ENCODE peak calls at places on chromosomes 6 and 20, in ten cellular contexts. M, Y, T, E, L, U, F, A, X and O are unnamed samples.

GRCh38 chr6:34248198-34248726 is 544 bp downstream of the SMIM29 start:
- DNase-seq in M (peak; percentile 75), Y (peak; percentile 39), T (no peak), E (peak; percentile 74), L (peak; percentile 85), U (peak; percentile 74), F (peak; percentile 65), A (peak; percentile 68), X (peak; percentile 43), O (peak; percentile 70)

GRCh38 chr20:60512436-60512835 is 554.2 kb downstream of the CDH26 start:
- DNase-seq in M (no peak), Y (no peak), T (no peak), E (no peak), L (no peak), U (no peak), F (no peak), A (no peak), X (peak; percentile 5), O (no peak)

GRCh38 chr6:6333498-6333897 is 13.0 kb upstream of the F13A1 start:
- DNase-seq in M (no peak), Y (no peak), T (no peak), E (no peak), L (no peak), U (no peak), F (no peak), A (no peak), X (peak; percentile 19), O (no peak)

GRCh38 chr20:58713801-58714339 is 21.3 kb downstream of the NPEPL1 start:
- DNase-seq in M (peak; percentile 6), Y (no peak), T (peak; percentile 50), E (no peak), L (no peak), U (peak; percentile 18), F (no peak), A (peak; percentile 4), X (no peak), O (no peak)

GRCh38 chr6:69138893-69139494 is 503.9 kb downstream of the ADGRB3 start:
- DNase-seq in M (no peak), Y (no peak), T (no peak), E (no peak), L (no peak), U (no peak), F (no peak), A (no peak), X (no peak), O (no peak)

GRCh38 chr20:38873050-38873581 is 53.1 kb upstream of the FAM83D start:
- DNase-seq in M (peak; percentile 65), Y (peak; percentile 72), T (no peak), E (peak; percentile 36), L (no peak), U (no peak), F (no peak), A (no peak), X (no peak), O (peak; percentile 75)

GRCh38 chr6:108903796-108904195 is 55.6 kb downstream of the ARMC2 start:
- DNase-seq in M (no peak), Y (no peak), T (no peak), E (no peak), L (no peak), U (no peak), F (no peak), A (no peak), X (no peak), O (no peak)

GRCh38 chr20:6959900-6960312 is 192.4 kb downstream of the BMP2 start:
- DNase-seq in M (no peak), Y (no peak), T (no peak), E (no peak), L (no peak), U (no peak), F (no peak), A (peak; percentile 51), X (peak; percentile 11), O (no peak)

GRCh38 chr20:63071541-63072181 is 64.9 kb upstream of the BHLHE23 start:
- DNase-seq in M (no peak), Y (peak; percentile 21), T (no peak), E (no peak), L (peak; percentile 38), U (no peak), F (no peak), A (no peak), X (peak; percentile 63), O (no peak)

GRCh38 chr6:111661541-111662041 is 55.9 kb upstream of the TRAF3IP2 start:
- DNase-seq in M (peak; percentile 31), Y (no peak), T (no peak), E (peak; percentile 51), L (peak; percentile 81), U (no peak), F (no peak), A (no peak), X (no peak), O (peak; percentile 57)

GRCh38 chr6:39426057-39426592 is 103.6 kb upstream of the KCNK16 start:
- DNase-seq in M (no peak), Y (no peak), T (no peak), E (no peak), L (no peak), U (no peak), F (no peak), A (no peak), X (peak; percentile 62), O (no peak)

GRCh38 chr6:165227644-165228329 is 81.6 kb downstream of the C6orf118 start:
- DNase-seq in M (no peak), Y (no peak), T (no peak), E (peak; percentile 81), L (no peak), U (peak; percentile 39), F (no peak), A (peak; percentile 20), X (peak; percentile 65), O (no peak)

GRCh38 chr20:59936409-59936808 is 3.0 kb upstream of the SYCP2 start:
- DNase-seq in M (no peak), Y (no peak), T (no peak), E (no peak), L (no peak), U (no peak), F (no peak), A (no peak), X (no peak), O (no peak)

GRCh38 chr6:33632603-33633039 is 11.5 kb downstream of the ITPR3 start:
- DNase-seq in M (peak; percentile 73), Y (peak; percentile 64), T (no peak), E (no peak), L (peak; percentile 71), U (peak; percentile 43), F (no peak), A (peak; percentile 64), X (peak; percentile 64), O (peak; percentile 74)

GRCh38 chr6:79079425-79080130 is 1.5 kb upstream of the PHIP start:
- DNase-seq in M (no peak), Y (no peak), T (no peak), E (no peak), L (no peak), U (no peak), F (no peak), A (peak; percentile 7), X (peak; percentile 3), O (no peak)

GRCh38 chr20:31473331-31474096 is 1.4 kb downstream of the DEFB124 start:
- DNase-seq in M (no peak), Y (no peak), T (no peak), E (no peak), L (no peak), U (no peak), F (no peak), A (no peak), X (no peak), O (no peak)

GRCh38 chr20:34562643-34563042 is 4.1 kb downstream of the MAP1LC3A start:
- DNase-seq in M (no peak), Y (no peak), T (no peak), E (no peak), L (no peak), U (no peak), F (no peak), A (no peak), X (peak; percentile 21), O (no peak)

GRCh38 chr6:52330470-52330869 is 31.5 kb upstream of the PAQR8 start:
- DNase-seq in M (peak; percentile 65), Y (no peak), T (no peak), E (peak; percentile 76), L (no peak), U (peak; percentile 36), F (no peak), A (peak; percentile 65), X (no peak), O (no peak)

GRCh38 chr6:398558-399078 is 7.1 kb downstream of the IRF4 start:
- DNase-seq in M (no peak), Y (no peak), T (no peak), E (no peak), L (no peak), U (no peak), F (no peak), A (no peak), X (no peak), O (no peak)
- H3K4me1 ChIP-seq in M (peaks cover 2% of the 10 kb centered on the region), Y (peaks cover 19% of the 10 kb centered on the region), T (no peaks in the 10 kb centered on the region), E (peaks cover 4% of the 10 kb centered on the region), L (no peaks in the 10 kb centered on the region), U (peaks cover 3% of the 10 kb centered on the region), F (no peaks in the 10 kb centered on the region), A (peaks cover under 1% of the 10 kb centered on the region), X (peaks cover 7% of the 10 kb centered on the region), O (no peaks in the 10 kb centered on the region)

GRCh38 chr6:143150291-143150690 is 89.6 kb downstream of the AIG1 start:
- DNase-seq in M (no peak), Y (no peak), T (no peak), E (no peak), L (no peak), U (no peak), F (no peak), A (no peak), X (no peak), O (no peak)
- TF ChIP-seq CTCF in M (no peak), Y (no peak), T (no peak), E (no peak), L (no peak), U (no peak), F (no peak), A (no peak), X (no peak), O (no peak)

DNA sequence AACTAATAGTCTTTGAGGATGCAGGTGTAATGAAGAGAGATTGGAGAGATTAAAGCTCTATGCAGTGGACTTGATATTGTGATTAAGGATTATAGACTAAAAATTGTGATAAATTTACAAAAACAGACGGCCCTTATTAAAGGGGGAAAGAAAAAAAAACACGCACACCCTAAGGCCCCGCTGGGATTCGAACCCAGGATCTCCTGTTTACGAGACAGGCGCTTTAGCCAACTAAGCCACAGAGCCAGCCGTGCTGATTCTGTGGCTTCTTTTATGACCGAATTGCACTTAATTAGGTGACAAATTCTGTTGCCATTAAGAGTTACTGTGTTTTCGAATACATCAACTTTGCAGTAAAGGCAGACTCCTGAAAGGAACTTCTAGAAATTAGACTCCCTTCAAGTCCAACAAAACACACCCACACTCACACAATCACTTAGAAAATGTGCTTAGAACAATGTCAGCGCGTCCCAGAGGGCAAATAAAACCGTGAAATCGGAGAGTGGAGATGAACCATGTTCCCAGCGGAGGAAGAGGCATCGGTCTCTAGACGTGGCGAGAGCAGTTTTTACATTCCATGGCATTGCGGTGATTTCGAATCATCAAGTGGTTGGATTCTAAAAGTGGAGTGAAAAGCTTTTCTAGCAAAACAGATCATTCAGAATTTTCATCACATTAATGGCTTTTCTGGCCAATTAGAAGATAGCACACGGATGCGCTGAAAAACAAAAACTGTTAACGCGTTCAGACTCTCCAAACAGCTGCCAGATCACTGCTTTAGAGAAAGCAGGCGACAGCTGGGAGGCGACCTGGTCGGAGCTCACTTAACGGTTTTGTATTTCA is 122.6 kb downstream of the GPX5 start:
- DNase-seq in M (no peak), Y (peak; percentile 8), T (no peak), E (no peak), L (no peak), U (no peak), F (no peak), A (peak; percentile 81), X (peak; percentile 94), O (peak; percentile 17)
- H3K4me3 ChIP-seq in M (peak overlapping the region; percentile 31), Y (no peak overlapping the region), T (peak overlapping the region; percentile 56), E (peak overlapping the region; percentile 24), L (peak overlapping the region; percentile 58), U (no peak overlapping the region), F (peak overlapping the region; percentile 62), A (peak overlapping the region; percentile 71), X (peak overlapping the region; percentile 74), O (no peak overlapping the region)

GRCh38 chr20:16699287-16699686 is 30.5 kb upstream of the SNRPB2 start:
- DNase-seq in M (no peak), Y (no peak), T (no peak), E (no peak), L (no peak), U (no peak), F (no peak), A (no peak), X (no peak), O (no peak)
- H3K4me1 ChIP-seq in M (no peaks in the 10 kb centered on the region), Y (no peaks in the 10 kb centered on the region), T (no peaks in the 10 kb centered on the region), E (no peaks in the 10 kb centered on the region), L (no peaks in the 10 kb centered on the region), U (no peaks in the 10 kb centered on the region), F (no peaks in the 10 kb centered on the region), A (no peaks in the 10 kb centered on the region), X (no peaks in the 10 kb centered on the region), O (no peaks in the 10 kb centered on the region)